ENCODE peak calls at places on chromosomes 2 and 18, in eight cellular contexts. R is A549, F is BJ, H is BE2C, V is AG04450, X is astrocyte of the spinal cord, Z is GM23338, Y is brain microvascular endothelial cell. B is an unnamed sample.

GRCh38 chr2:235613671-235614070 is 119.8 kb downstream of the AGAP1 start:
- DNase-seq in Y (no peak), F (no peak), R (no peak), H (no peak), V (no peak), Z (no peak), X (no peak), B (peak)

GRCh38 chr2:11692966-11693521 is 23.0 kb upstream of the NTSR2 start:
- DNase-seq in H (peak), Y (peak), V (no peak), Z (peak), F (no peak), X (peak), R (peak), B (no peak)

GRCh38 chr2:64259301-64259700 is 115.1 kb upstream of the PELI1 start:
- DNase-seq in R (no peak), F (no peak), H (peak), Y (no peak), Z (no peak), V (no peak), X (no peak), B (no peak)

GRCh38 chr2:231102772-231103171 is 22.1 kb downstream of the HTR2B start:
- DNase-seq in Y (no peak), Z (no peak), R (no peak), X (peak), F (no peak), V (no peak), H (no peak), B (no peak)

GRCh38 chr2:143428700-143429099 is 299.5 kb downstream of the ARHGAP15 start:
- DNase-seq in H (no peak), Y (peak), V (no peak), X (no peak), Z (no peak), R (no peak), F (no peak), B (no peak)

GRCh38 chr2:76985387-76986136 is 536.6 kb downstream of the LRRTM4 start:
- DNase-seq in F (no peak), Y (no peak), X (no peak), Z (peak), R (no peak), V (no peak), H (no peak), B (no peak)

GRCh38 chr2:222196159-222196558 is 102.6 kb downstream of the PAX3 start:
- DNase-seq in R (no peak), Y (no peak), F (no peak), H (no peak), X (peak), Z (no peak), V (no peak), B (no peak)

GRCh38 chr2:80001704-80002103 is 302.8 kb downstream of the LRRTM1 start:
- DNase-seq in H (no peak), R (no peak), Z (no peak), F (peak), V (no peak), Y (no peak), X (peak), B (no peak)

GRCh38 chr2:151261977-151262291 is 271 bp upstream of the RBM43 start:
- DNase-seq in Z (no peak), Y (no peak), H (no peak), R (no peak), F (no peak), X (no peak), V (no peak), B (no peak)

GRCh38 chr2:42903821-42904575 is 111.6 kb upstream of the HAAO start:
- DNase-seq in X (no peak), V (no peak), F (no peak), Z (no peak), R (no peak), Y (no peak), H (no peak), B (no peak)

GRCh38 chr2:8676915-8677645 is 4.8 kb upstream of the ID2 start:
- DNase-seq in X (no peak), R (no peak), H (peak), F (no peak), Y (no peak), Z (peak), V (no peak), B (no peak)

GRCh38 chr2:65031341-65032015 is 24.7 kb upstream of the CEP68 start:
- DNase-seq in Y (no peak), X (no peak), Z (peak), F (no peak), R (no peak), H (no peak), V (no peak), B (no peak)

GRCh38 chr2:99200232-99200631 is 19.2 kb downstream of the MRPL30 start:
- DNase-seq in V (no peak), Y (no peak), X (no peak), F (no peak), Z (no peak), R (no peak), H (no peak), B (no peak)

GRCh38 chr2:99205491-99205890 is 24.5 kb downstream of the MRPL30 start:
- DNase-seq in Y (no peak), X (no peak), H (no peak), V (no peak), R (peak), F (no peak), Z (peak), B (no peak)

GRCh38 chr2:99198103-99198841 is 17.3 kb downstream of the MRPL30 start:
- DNase-seq in V (no peak), Z (no peak), Y (no peak), R (no peak), H (no peak), F (no peak), X (no peak), B (no peak)

GRCh38 chr2:99201959-99202678 is 21.1 kb downstream of the MRPL30 start:
- DNase-seq in Z (peak), V (no peak), X (no peak), F (no peak), H (no peak), R (no peak), Y (no peak), B (no peak)
- TF ChIP-seq CTCF in Z (peak), V (peak), X (peak), F (peak), H (peak), R (no peak), Y (peak), B (no peak)

GRCh38 chr18:21914739-21915319 is 174.2 kb downstream of the MIB1 start:
- DNase-seq in H (peak), X (peak), Y (peak), Z (peak), R (peak), F (no peak), V (peak), B (no peak)
- TF ChIP-seq CTCF in H (peak), X (peak), Y (peak), Z (peak), R (peak), F (peak), V (peak), B (peak)

GRCh38 chr18:30886998-30887397 is 155.5 kb downstream of the DSC3 start:
- DNase-seq in V (no peak), R (no peak), Z (no peak), X (no peak), F (no peak), Y (no peak), H (no peak), B (no peak)

GRCh38 chr18:30888344-30888743 is 154.2 kb downstream of the DSC3 start:
- DNase-seq in Y (no peak), F (no peak), Z (no peak), V (no peak), X (no peak), R (no peak), H (no peak), B (no peak)

DNA sequence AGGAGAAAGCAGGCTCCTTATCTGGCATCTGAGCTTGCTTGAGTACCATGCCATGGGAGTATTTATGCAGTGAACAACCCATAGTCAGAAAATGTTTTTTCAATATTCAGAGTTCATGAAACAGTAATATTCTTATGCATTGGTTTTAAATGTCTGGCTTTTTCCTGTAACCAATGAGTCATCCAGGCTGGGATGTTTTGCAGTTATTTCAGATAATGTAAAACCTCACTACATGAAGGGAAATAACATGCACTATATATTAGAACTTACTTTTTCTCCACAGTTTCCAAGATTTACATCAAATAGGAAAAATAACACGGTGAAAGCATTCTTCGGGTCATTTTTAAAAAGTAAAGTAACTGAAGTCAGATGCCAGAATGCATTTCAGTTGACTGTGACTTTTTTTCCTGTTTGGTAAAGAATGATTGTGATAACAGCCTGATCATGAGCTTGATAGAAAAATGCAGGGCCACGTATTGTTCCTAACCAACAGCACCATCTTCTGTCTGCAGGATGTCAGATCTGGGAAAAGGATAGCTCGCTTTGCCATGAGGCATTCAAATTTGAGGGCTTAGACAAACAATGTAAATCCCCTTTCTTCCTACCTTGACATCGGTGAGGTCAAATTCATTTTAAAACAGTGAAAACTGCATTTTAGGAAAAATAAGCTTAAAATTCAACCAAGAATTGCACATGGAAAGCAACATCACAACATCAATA is 152.8 kb downstream of the DSC3 start:
- DNase-seq in F (no peak), Y (peak), X (peak), V (no peak), Z (peak), R (peak), H (no peak), B (no peak)
- TF ChIP-seq CTCF in F (no peak), Y (peak), X (peak), V (no peak), Z (peak), R (no peak), H (peak), B (peak)

DNA sequence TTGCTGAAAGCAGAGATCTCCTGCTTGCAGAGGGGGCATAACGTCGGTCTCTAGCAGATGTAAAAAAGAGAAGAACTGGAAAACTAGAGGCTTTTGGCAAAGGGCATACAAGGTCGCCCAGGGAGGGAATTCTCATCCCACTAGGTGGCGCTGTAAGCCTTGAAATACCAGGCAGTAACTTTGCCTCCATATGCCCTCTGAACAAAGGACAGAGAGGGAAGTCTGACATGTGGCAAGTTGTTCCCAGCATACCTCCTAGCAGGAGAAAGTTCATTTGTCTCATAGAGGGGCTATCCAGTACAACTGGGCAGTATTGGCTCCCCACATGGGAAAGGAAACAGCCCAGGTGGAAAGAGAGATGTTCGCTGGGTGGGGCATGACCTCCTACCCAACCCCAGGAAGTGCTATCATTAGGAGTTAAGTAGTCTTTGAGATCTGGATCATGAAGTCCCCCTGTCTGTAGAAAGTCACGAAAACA is 40.0 kb downstream of the STK17B start:
- DNase-seq in V (no peak), H (peak), X (peak), Y (peak), R (peak), F (no peak), Z (peak), B (no peak)
- TF ChIP-seq CTCF in V (peak), H (peak), X (peak), Y (peak), R (peak), F (peak), Z (peak), B (peak)

GRCh38 chr2:242088471-242089212 is 219.1 kb downstream of the RTP5 start:
- DNase-seq in Y (peak), F (no peak), R (peak), V (peak), X (peak), H (peak), Z (peak), B (peak)

DNA sequence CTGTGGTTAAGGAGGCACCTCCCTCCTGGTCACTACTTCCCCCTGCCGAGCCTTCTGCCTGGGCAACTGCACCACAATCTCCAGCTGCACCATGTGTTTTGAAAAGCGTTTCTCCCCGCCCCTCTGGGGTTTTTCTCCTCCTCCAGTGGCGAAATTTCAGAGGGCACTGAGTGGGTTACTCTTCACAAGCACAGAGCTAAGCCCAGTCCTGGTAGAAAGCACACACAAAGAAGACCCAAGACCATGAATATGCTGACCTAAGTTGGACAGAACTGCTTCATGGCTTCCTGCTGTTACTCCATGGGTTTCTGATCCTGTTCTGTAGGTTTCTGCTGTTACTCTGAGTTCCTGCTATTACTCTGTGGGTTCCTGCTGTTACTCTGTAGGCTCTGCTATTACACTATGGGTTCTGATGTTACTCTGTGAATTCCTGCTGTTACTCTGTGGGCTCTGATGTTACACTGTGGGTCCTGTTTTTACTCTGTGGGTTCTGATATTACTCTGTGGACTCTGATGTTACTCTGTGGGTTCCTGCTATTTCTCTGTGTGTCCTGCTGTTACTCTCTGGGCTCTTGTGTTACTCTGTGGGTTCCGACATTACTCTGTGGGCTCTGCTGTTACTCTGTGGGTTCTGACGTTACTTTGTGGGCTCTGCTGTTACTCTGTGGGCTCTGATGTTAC is 216.6 kb downstream of the RTP5 start:
- DNase-seq in V (no peak), Z (no peak), R (no peak), F (no peak), H (no peak), X (no peak), Y (no peak), B (no peak)
- TF ChIP-seq CTCF in V (no peak), Z (no peak), R (no peak), F (no peak), H (no peak), X (no peak), Y (no peak), B (no peak)

GRCh38 chr2:113084249-113085000 is 16.7 kb downstream of the IL1F10 start:
- DNase-seq in F (no peak), Y (no peak), Z (no peak), H (no peak), R (no peak), X (peak), V (no peak), B (no peak)
- TF ChIP-seq CTCF in F (peak), Y (peak), Z (peak), H (no peak), R (peak), X (peak), V (peak), B (peak)

GRCh38 chr2:22110244-22110651 is 986.5 kb downstream of the TDRD15 start:
- DNase-seq in Y (no peak), X (no peak), R (no peak), F (no peak), V (no peak), Z (peak), H (peak), B (no peak)
- TF ChIP-seq CTCF in Y (no peak), X (no peak), R (no peak), F (no peak), V (no peak), Z (no peak), H (peak), B (no peak)

DNA sequence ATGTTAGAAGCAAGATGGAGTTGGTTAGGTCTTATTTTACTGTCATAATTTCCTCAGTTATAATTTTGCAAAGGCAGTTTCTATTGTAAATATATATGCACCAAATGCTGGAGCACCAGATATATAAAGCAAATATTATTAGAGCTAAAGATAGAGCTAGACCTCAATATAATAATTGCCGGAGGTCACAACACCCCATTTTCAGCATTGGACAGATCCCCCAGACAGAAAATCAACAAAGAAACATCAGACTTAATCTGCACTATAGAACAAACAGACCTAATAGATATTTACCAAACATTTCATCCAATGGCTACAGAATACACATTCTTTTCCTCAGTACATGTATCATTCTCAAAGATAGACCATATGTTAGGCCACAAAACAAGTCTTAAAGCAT is 115.2 kb downstream of the CABYR start:
- DNase-seq in R (no peak), F (no peak), V (no peak), Z (no peak), Y (no peak), X (no peak), H (no peak), B (no peak)
- TF ChIP-seq CTCF in R (no peak), F (no peak), V (no peak), Z (no peak), Y (no peak), X (no peak), H (no peak), B (no peak)

GRCh38 chr2:133641497-133641896 is 73.2 kb upstream of the NCKAP5 start:
- DNase-seq in R (peak), F (no peak), Z (peak), X (no peak), V (no peak), H (peak), Y (no peak), B (no peak)
- TF ChIP-seq CTCF in R (no peak), F (no peak), Z (peak), X (no peak), V (peak), H (peak), Y (peak), B (no peak)